ENCODE peak calls at places on chromosomes 7 and 10, in five cellular contexts. Z is GM06990, W is pancreas, B is lower lobe of right lung, H is sigmoid colon. D is an unnamed sample.

GRCh38 chr10:132232553-132232949 is 45.8 kb downstream of the DPYSL4 start:
- DNase-seq in Z (no peak), H (no peak), W (no peak), B (peak; percentile 77), D (no peak)

GRCh38 chr10:120979435-120980315 is 128.5 kb downstream of the WDR11 start:
- DNase-seq in B (peak; percentile 90), W (peak; percentile 70), Z (peak; percentile 21), H (no peak), D (peak; percentile 49)

GRCh38 chr10:101493249-101493648 is 94.8 kb downstream of the POLL start:
- DNase-seq in W (no peak), B (no peak), H (no peak), Z (no peak), D (no peak)

GRCh38 chr10:6005856-6006390 is 28.6 kb upstream of the IL15RA start:
- DNase-seq in H (no peak), B (no peak), W (no peak), Z (no peak), D (no peak)

GRCh38 chr10:132374612-132375011 is 22.4 kb upstream of the PWWP2B start:
- DNase-seq in W (peak; percentile 49), B (peak; percentile 39), H (peak; percentile 34), Z (no peak), D (no peak)

GRCh38 chr10:60732240-60733188 is 45.8 kb upstream of the CDK1 start:
- DNase-seq in H (peak; percentile 63), B (peak; percentile 55), Z (no peak), W (peak; percentile 75), D (no peak)

GRCh38 chr10:24331457-24331856 is 122.5 kb downstream of the KIAA1217 start:
- DNase-seq in H (no peak), B (peak; percentile 51), W (no peak), Z (no peak), D (no peak)

GRCh38 chr10:130409931-130410330 is 273.7 kb downstream of the GLRX3 start:
- DNase-seq in W (no peak), Z (no peak), H (no peak), B (no peak), D (no peak)

GRCh38 chr10:21526184-21526951 is 886 bp upstream of the SKIDA1 start:
- DNase-seq in B (peak; percentile 88), Z (peak; percentile 74), H (peak; percentile 93), W (peak; percentile 86), D (peak; percentile 89)

GRCh38 chr10:78934499-78934898 is 134.3 kb upstream of the ZMIZ1 start:
- DNase-seq in B (no peak), H (no peak), W (no peak), Z (no peak), D (no peak)

GRCh38 chr10:90722832-90723231 is 135.0 kb downstream of the HTR7 start:
- DNase-seq in B (no peak), W (no peak), Z (no peak), H (no peak), D (no peak)

GRCh38 chr10:46229144-46229563 is 57.6 kb upstream of the ANTXRL start:
- DNase-seq in W (no peak), B (no peak), H (no peak), Z (no peak), D (no peak)

GRCh38 chr7:130275826-130276291 is 9.2 kb downstream of the CPA2 start:
- DNase-seq in Z (no peak), B (no peak), W (no peak), H (no peak), D (no peak)

GRCh38 chr7:157767466-157767865 is 430.7 kb downstream of the DNAJB6 start:
- DNase-seq in B (peak; percentile 32), W (peak; percentile 33), H (no peak), Z (no peak), D (no peak)

GRCh38 chr7:102978280-102978679 is 65.5 kb downstream of the LRRC17 start:
- DNase-seq in H (no peak), W (no peak), B (no peak), Z (no peak), D (peak; percentile 39)

GRCh38 chr10:86504510-86504909 is 17.1 kb downstream of the WAPL start:
- DNase-seq in B (no peak), W (no peak), H (no peak), Z (no peak), D (no peak)

GRCh38 chr10:80541144-80541750 is 3.5 kb downstream of the SH2D4B start:
- DNase-seq in W (no peak), H (peak; percentile 65), Z (no peak), B (no peak), D (no peak)

GRCh38 chr10:14024349-14025202 is 306.1 kb downstream of the FRMD4A start:
- DNase-seq in B (no peak), H (no peak), W (no peak), Z (no peak), D (peak; percentile 23)

GRCh38 chr7:51043461-51043860 is 260.8 kb upstream of the GRB10 start:
- DNase-seq in H (no peak), Z (no peak), B (no peak), W (no peak), D (no peak)

GRCh38 chr7:121279060-121279620 is 49.7 kb upstream of the WNT16 start:
- DNase-seq in H (no peak), W (no peak), B (no peak), Z (peak; percentile 26), D (no peak)

GRCh38 chr10:69577268-69578232 is 4.3 kb upstream of the NEUROG3 start:
- DNase-seq in B (no peak), H (no peak), Z (no peak), W (no peak), D (no peak)

GRCh38 chr7:1476859-1477258 is 17.6 kb upstream of the MICALL2 start:
- DNase-seq in Z (no peak), B (no peak), H (no peak), W (no peak), D (no peak)

GRCh38 chr7:1475991-1476390 is 16.7 kb upstream of the MICALL2 start:
- DNase-seq in H (no peak), B (no peak), Z (no peak), W (no peak), D (no peak)

GRCh38 chr7:1474736-1475135 is 15.5 kb upstream of the MICALL2 start:
- DNase-seq in H (no peak), B (no peak), W (no peak), Z (no peak), D (no peak)

GRCh38 chr7:1473864-1474512 is 14.7 kb upstream of the MICALL2 start:
- DNase-seq in Z (peak; percentile 81), B (peak; percentile 91), H (peak; percentile 93), W (peak; percentile 94), D (peak; percentile 47)

DNA sequence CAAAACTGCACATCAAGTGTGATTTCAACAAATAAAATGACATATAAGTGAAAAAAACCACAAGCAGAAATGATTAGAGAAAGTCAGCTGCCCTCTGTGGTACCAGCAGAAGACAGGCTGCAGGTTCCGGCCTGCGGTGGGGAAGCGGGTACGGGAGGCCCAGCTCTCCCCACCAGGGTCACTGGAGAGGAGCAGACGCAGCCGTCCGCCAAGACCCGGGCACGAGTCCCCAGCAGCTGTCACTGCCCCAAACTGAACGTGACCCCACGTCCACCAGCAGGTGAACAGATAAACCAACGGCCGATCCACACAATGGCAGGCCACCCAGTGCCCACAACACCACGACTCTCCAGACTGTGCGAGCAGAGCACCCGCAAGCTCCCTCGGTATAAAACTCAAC is 16.1 kb upstream of the MICALL2 start:
- DNase-seq in H (no peak), Z (no peak), B (no peak), W (no peak), D (no peak)
- H3K36me3 ChIP-seq in H (peaks cover 98% of the 10 kb centered on the region), Z (peaks cover 42% of the 10 kb centered on the region), B (peaks cover 100% of the 10 kb centered on the region), W (no peaks in the 10 kb centered on the region), D (peaks cover 88% of the 10 kb centered on the region)

DNA sequence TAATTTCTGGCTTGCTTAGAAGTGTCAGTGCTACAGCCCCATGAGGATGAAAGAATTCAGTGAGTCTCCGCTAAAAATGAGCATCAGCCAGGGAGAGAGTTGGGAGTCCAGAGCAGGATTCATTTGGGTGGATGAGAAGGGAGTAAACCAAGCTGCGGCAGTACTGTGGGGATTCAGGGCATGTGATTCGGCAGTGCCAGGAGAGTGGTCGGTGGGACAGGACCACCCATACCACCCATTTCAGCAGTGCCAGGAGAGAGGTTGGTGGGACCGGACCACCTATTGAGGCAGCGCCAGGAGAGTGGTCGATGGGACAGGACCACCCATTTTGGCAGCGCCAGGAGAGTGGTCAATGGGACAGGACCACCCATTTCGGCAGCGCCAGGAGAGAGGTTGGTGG is 144.2 kb downstream of the CELF2 start:
- DNase-seq in Z (no peak), B (no peak), W (no peak), H (no peak), D (no peak)
- H3K36me3 ChIP-seq in Z (no peaks in the 10 kb centered on the region), B (no peaks in the 10 kb centered on the region), W (no peaks in the 10 kb centered on the region), H (no peaks in the 10 kb centered on the region), D (no peaks in the 10 kb centered on the region)

GRCh38 chr10:72067463-72068125 is 20.8 kb downstream of the SPOCK2 start:
- DNase-seq in W (no peak), H (no peak), B (no peak), Z (no peak), D (no peak)
- H3K36me3 ChIP-seq in W (no peaks in the 10 kb centered on the region), H (no peaks in the 10 kb centered on the region), B (peaks cover 17% of the 10 kb centered on the region), Z (no peaks in the 10 kb centered on the region), D (no peaks in the 10 kb centered on the region)

DNA sequence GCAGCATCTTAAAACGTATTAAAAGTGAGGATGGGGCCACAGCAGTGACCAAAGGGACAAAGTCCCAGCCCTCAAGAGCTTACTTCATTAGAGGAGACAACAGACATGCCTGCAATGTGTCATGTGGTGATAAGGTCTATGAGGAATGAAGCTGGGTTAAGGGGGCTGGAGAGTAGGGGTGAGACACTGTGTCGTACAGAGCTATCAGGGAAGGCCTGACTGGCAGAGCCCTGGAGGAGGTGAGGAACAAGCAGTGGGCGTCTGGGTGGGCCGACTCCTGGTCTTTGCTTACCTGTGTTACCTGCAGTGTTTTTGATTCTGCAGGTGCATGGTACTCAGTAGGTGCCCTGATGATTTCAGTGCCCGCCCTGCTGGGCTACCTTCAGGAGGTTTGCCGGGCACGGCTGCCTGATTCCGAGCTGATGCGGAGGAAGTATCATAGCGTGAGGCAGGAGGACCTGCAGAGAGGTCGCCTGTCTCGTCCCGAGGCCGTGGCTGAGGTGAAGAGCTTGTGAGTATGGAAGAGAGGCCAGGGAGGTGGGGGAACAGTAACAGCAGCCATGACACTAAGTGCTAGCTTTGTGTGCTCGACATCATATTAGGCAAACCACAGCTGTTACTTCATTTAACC is 7.6 kb downstream of the ZFYVE27 start:
- DNase-seq in Z (no peak), H (peak; percentile 55), B (no peak), W (no peak), D (no peak)
- H3K36me3 ChIP-seq in Z (peaks cover 32% of the 10 kb centered on the region), H (peaks cover 82% of the 10 kb centered on the region), B (peaks cover 96% of the 10 kb centered on the region), W (no peaks in the 10 kb centered on the region), D (peaks cover 51% of the 10 kb centered on the region)

DNA sequence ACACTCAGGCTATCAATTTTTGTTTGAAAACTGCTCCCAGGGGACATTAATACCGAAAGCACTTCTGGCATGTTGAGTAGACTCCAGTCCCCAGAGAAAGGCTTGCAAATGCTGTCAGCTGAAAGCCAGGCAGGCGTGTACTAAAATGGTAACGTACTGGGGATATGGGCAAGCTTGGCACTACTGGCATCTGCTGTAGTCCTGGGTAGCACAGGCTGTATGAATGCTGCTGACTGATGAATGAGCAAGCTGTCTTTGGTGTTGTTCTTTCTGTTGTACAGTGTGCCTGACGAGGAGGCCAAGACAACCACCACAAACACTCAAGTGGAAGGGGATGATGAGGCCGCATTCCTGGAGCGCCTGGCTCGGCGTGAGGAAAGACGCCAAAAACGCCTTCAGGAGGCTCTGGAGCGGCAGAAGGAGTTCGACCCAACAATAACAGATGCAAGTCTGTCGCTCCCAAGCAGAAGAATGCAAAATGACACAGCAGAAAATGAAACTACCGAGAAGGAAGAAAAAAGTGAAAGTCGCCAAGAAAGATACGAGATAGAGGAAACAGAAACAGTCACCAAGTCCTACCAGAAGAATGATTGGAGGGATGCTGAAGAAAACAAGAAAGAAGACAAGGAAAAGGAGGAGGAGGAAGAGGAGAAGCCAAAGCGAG is 53.5 kb upstream of the AGBL3 start:
- DNase-seq in B (no peak), W (no peak), Z (peak; percentile 20), H (peak; percentile 82), D (peak; percentile 23)
- H3K36me3 ChIP-seq in B (peaks cover 22% of the 10 kb centered on the region), W (no peaks in the 10 kb centered on the region), Z (no peaks in the 10 kb centered on the region), H (peaks cover 83% of the 10 kb centered on the region), D (peaks cover 36% of the 10 kb centered on the region)

D was measured in ascending aorta.